ENCODE peak calls at places on chromosomes 11 and 22, in five cellular contexts. One of them, this sample, is unnamed.

GRCh38 chr11:15603208-15603607 is 488.5 kb downstream of the INSC start:
- DNase-seq in WTC11: no peak
- DNase-seq in amniotic stem cell: no peak
- DNase-seq in sciatic nerve: peak; percentile 75
- DNase-seq in CD8-positive, alpha-beta T cell: no peak
- DNase-seq in this sample: peak; percentile 72

GRCh38 chr22:49962751-49963646 is 2.4 kb downstream of the PIM3 start:
- DNase-seq in amniotic stem cell: no peak
- DNase-seq in WTC11: peak; percentile 19
- DNase-seq in sciatic nerve: peak; percentile 79
- DNase-seq in CD8-positive, alpha-beta T cell: no peak
- DNase-seq in this sample: peak; percentile 80

GRCh38 chr11:1933416-1934325 is 13.5 kb upstream of the MRPL23 start:
- DNase-seq in WTC11: no peak
- DNase-seq in amniotic stem cell: no peak
- DNase-seq in CD8-positive, alpha-beta T cell: no peak
- DNase-seq in sciatic nerve: peak; percentile 22
- DNase-seq in this sample: no peak

GRCh38 chr11:75344761-75345454 is 6.6 kb downstream of the ARRB1 start:
- DNase-seq in amniotic stem cell: no peak
- DNase-seq in sciatic nerve: no peak
- DNase-seq in CD8-positive, alpha-beta T cell: no peak
- DNase-seq in WTC11: no peak
- DNase-seq in this sample: no peak

GRCh38 chr22:23845661-23846469 is 7.1 kb upstream of the DERL3 start:
- DNase-seq in CD8-positive, alpha-beta T cell: no peak
- DNase-seq in sciatic nerve: no peak
- DNase-seq in amniotic stem cell: no peak
- DNase-seq in WTC11: no peak
- DNase-seq in this sample: no peak

GRCh38 chr11:35549787-35550186 is 24.4 kb upstream of the PAMR1 start:
- DNase-seq in WTC11: no peak
- DNase-seq in CD8-positive, alpha-beta T cell: no peak
- DNase-seq in sciatic nerve: no peak
- DNase-seq in amniotic stem cell: peak; percentile 86
- DNase-seq in this sample: no peak

GRCh38 chr11:36231300-36231699 is 57.9 kb downstream of the COMMD9 start:
- DNase-seq in CD8-positive, alpha-beta T cell: no peak
- DNase-seq in WTC11: no peak
- DNase-seq in sciatic nerve: no peak
- DNase-seq in amniotic stem cell: no peak
- DNase-seq in this sample: no peak

GRCh38 chr11:84719935-84720577 is 907.1 kb downstream of the DLG2 start:
- DNase-seq in sciatic nerve: no peak
- DNase-seq in WTC11: peak; percentile 64
- DNase-seq in CD8-positive, alpha-beta T cell: no peak
- DNase-seq in amniotic stem cell: no peak
- DNase-seq in this sample: no peak

This sample was measured in sigmoid colon.